ENCODE peak calls at places on chromosomes 7 and 10, in seven cellular contexts. One of them, this sample, is unnamed.

GRCh38 chr10:44492678-44493077 is 107.8 kb upstream of the CXCL12 start:
- DNase-seq in brain microvascular endothelial cell: no peak
- DNase-seq in lower lobe of right lung: no peak
- DNase-seq in kidney epithelial cell: no peak
- DNase-seq in heart right ventricle: no peak
- DNase-seq in endothelial cell of umbilical vein: no peak
- DNase-seq in psoas muscle: no peak
- DNase-seq in this sample: no peak

GRCh38 chr10:125016611-125017202 is 74.8 kb downstream of the ZRANB1 start:
- DNase-seq in psoas muscle: peak; percentile 70
- DNase-seq in heart right ventricle: peak; percentile 68
- DNase-seq in lower lobe of right lung: no peak
- DNase-seq in brain microvascular endothelial cell: no peak
- DNase-seq in kidney epithelial cell: no peak
- DNase-seq in endothelial cell of umbilical vein: no peak
- DNase-seq in this sample: no peak

GRCh38 chr10:113527181-113527580 is 25.7 kb upstream of the HABP2 start:
- DNase-seq in psoas muscle: no peak
- DNase-seq in heart right ventricle: no peak
- DNase-seq in lower lobe of right lung: no peak
- DNase-seq in brain microvascular endothelial cell: no peak
- DNase-seq in endothelial cell of umbilical vein: peak; percentile 25
- DNase-seq in kidney epithelial cell: no peak
- DNase-seq in this sample: no peak

GRCh38 chr7:14104861-14105260 is 115.4 kb upstream of the ETV1 start:
- DNase-seq in heart right ventricle: no peak
- DNase-seq in brain microvascular endothelial cell: no peak
- DNase-seq in endothelial cell of umbilical vein: no peak
- DNase-seq in kidney epithelial cell: no peak
- DNase-seq in lower lobe of right lung: no peak
- DNase-seq in psoas muscle: no peak
- DNase-seq in this sample: no peak

GRCh38 chr7:18019562-18019961 is 8.1 kb downstream of the PRPS1L1 start:
- DNase-seq in lower lobe of right lung: no peak
- DNase-seq in psoas muscle: no peak
- DNase-seq in endothelial cell of umbilical vein: peak; percentile 98
- DNase-seq in brain microvascular endothelial cell: peak; percentile 35
- DNase-seq in kidney epithelial cell: peak; percentile 41
- DNase-seq in heart right ventricle: no peak
- DNase-seq in this sample: peak; percentile 61

GRCh38 chr10:112915590-112916572 is 34.2 kb upstream of the TCF7L2 start:
- DNase-seq in heart right ventricle: no peak
- DNase-seq in brain microvascular endothelial cell: no peak
- DNase-seq in psoas muscle: no peak
- DNase-seq in endothelial cell of umbilical vein: no peak
- DNase-seq in lower lobe of right lung: no peak
- DNase-seq in kidney epithelial cell: peak; percentile 57
- DNase-seq in this sample: peak; percentile 87

GRCh38 chr7:23273141-23273599 is 26.0 kb upstream of the MALSU1 start:
- DNase-seq in heart right ventricle: peak; percentile 79
- DNase-seq in psoas muscle: peak; percentile 82
- DNase-seq in lower lobe of right lung: peak; percentile 94
- DNase-seq in brain microvascular endothelial cell: peak; percentile 98
- DNase-seq in endothelial cell of umbilical vein: peak; percentile 92
- DNase-seq in kidney epithelial cell: peak; percentile 85
- DNase-seq in this sample: peak; percentile 96

GRCh38 chr7:10038351-10038750 is 935.3 kb upstream of the PHF14 start:
- DNase-seq in brain microvascular endothelial cell: no peak
- DNase-seq in endothelial cell of umbilical vein: no peak
- DNase-seq in kidney epithelial cell: no peak
- DNase-seq in psoas muscle: no peak
- DNase-seq in lower lobe of right lung: no peak
- DNase-seq in heart right ventricle: no peak
- DNase-seq in this sample: no peak

GRCh38 chr10:103287992-103288391 is 11.1 kb downstream of the INA start:
- DNase-seq in endothelial cell of umbilical vein: no peak
- DNase-seq in lower lobe of right lung: no peak
- DNase-seq in kidney epithelial cell: no peak
- DNase-seq in heart right ventricle: no peak
- DNase-seq in brain microvascular endothelial cell: no peak
- DNase-seq in psoas muscle: no peak
- DNase-seq in this sample: no peak

GRCh38 chr7:27172823-27173411 is 1.2 kb downstream of the HOXA10 start:
- DNase-seq in brain microvascular endothelial cell: no peak
- DNase-seq in endothelial cell of umbilical vein: peak; percentile 64
- DNase-seq in lower lobe of right lung: peak; percentile 40
- DNase-seq in kidney epithelial cell: no peak
- DNase-seq in heart right ventricle: no peak
- DNase-seq in psoas muscle: no peak
- DNase-seq in this sample: no peak

GRCh38 chr7:5396999-5397656 is 26.5 kb downstream of the TNRC18 start:
- DNase-seq in psoas muscle: peak; percentile 85
- DNase-seq in kidney epithelial cell: peak; percentile 26
- DNase-seq in brain microvascular endothelial cell: no peak
- DNase-seq in heart right ventricle: peak; percentile 81
- DNase-seq in lower lobe of right lung: peak; percentile 99
- DNase-seq in endothelial cell of umbilical vein: peak; percentile 21
- DNase-seq in this sample: peak; percentile 99

GRCh38 chr10:48700493-48700892 is 15.8 kb downstream of the WDFY4 start:
- DNase-seq in kidney epithelial cell: no peak
- DNase-seq in psoas muscle: no peak
- DNase-seq in lower lobe of right lung: no peak
- DNase-seq in endothelial cell of umbilical vein: no peak
- DNase-seq in heart right ventricle: no peak
- DNase-seq in brain microvascular endothelial cell: no peak
- DNase-seq in this sample: no peak

GRCh38 chr10:576130-576465 is 113.4 kb downstream of the DIP2C start:
- DNase-seq in kidney epithelial cell: no peak
- DNase-seq in endothelial cell of umbilical vein: no peak
- DNase-seq in psoas muscle: peak; percentile 44
- DNase-seq in lower lobe of right lung: peak; percentile 7
- DNase-seq in heart right ventricle: no peak
- DNase-seq in brain microvascular endothelial cell: peak; percentile 58
- DNase-seq in this sample: peak; percentile 67

GRCh38 chr10:25082276-25083204 is 66.1 kb downstream of the THNSL1 start:
- DNase-seq in endothelial cell of umbilical vein: no peak
- DNase-seq in brain microvascular endothelial cell: no peak
- DNase-seq in heart right ventricle: no peak
- DNase-seq in psoas muscle: no peak
- DNase-seq in kidney epithelial cell: no peak
- DNase-seq in lower lobe of right lung: no peak
- DNase-seq in this sample: no peak

GRCh38 chr10:91614254-91614624 is 18.6 kb downstream of the PPP1R3C start:
- DNase-seq in brain microvascular endothelial cell: peak; percentile 77
- DNase-seq in heart right ventricle: no peak
- DNase-seq in lower lobe of right lung: no peak
- DNase-seq in psoas muscle: no peak
- DNase-seq in kidney epithelial cell: no peak
- DNase-seq in endothelial cell of umbilical vein: no peak
- DNase-seq in this sample: no peak

GRCh38 chr10:34319197-34319846 is 495.8 kb downstream of the PARD3 start:
- DNase-seq in brain microvascular endothelial cell: peak; percentile 85
- DNase-seq in endothelial cell of umbilical vein: peak; percentile 58
- DNase-seq in psoas muscle: no peak
- DNase-seq in kidney epithelial cell: peak; percentile 5
- DNase-seq in heart right ventricle: no peak
- DNase-seq in lower lobe of right lung: no peak
- DNase-seq in this sample: peak; percentile 97

GRCh38 chr7:98685541-98685940 is 68.5 kb downstream of the NPTX2 start:
- DNase-seq in lower lobe of right lung: no peak
- DNase-seq in kidney epithelial cell: no peak
- DNase-seq in endothelial cell of umbilical vein: no peak
- DNase-seq in heart right ventricle: no peak
- DNase-seq in psoas muscle: no peak
- DNase-seq in brain microvascular endothelial cell: no peak
- DNase-seq in this sample: no peak

GRCh38 chr10:124989526-124989925 is 47.6 kb downstream of the ZRANB1 start:
- DNase-seq in heart right ventricle: no peak
- DNase-seq in brain microvascular endothelial cell: no peak
- DNase-seq in lower lobe of right lung: no peak
- DNase-seq in kidney epithelial cell: no peak
- DNase-seq in psoas muscle: no peak
- DNase-seq in endothelial cell of umbilical vein: no peak
- DNase-seq in this sample: peak; percentile 58

GRCh38 chr10:16466001-16466400 is 29.2 kb downstream of the PTER start:
- DNase-seq in kidney epithelial cell: no peak
- DNase-seq in endothelial cell of umbilical vein: no peak
- DNase-seq in heart right ventricle: no peak
- DNase-seq in lower lobe of right lung: no peak
- DNase-seq in brain microvascular endothelial cell: no peak
- DNase-seq in psoas muscle: no peak
- DNase-seq in this sample: no peak

GRCh38 chr10:74384615-74385213 is 233.7 kb downstream of the ADK start:
- DNase-seq in heart right ventricle: no peak
- DNase-seq in endothelial cell of umbilical vein: no peak
- DNase-seq in kidney epithelial cell: no peak
- DNase-seq in brain microvascular endothelial cell: no peak
- DNase-seq in psoas muscle: no peak
- DNase-seq in lower lobe of right lung: no peak
- DNase-seq in this sample: no peak

GRCh38 chr10:117134084-117135025 is 3.7 kb downstream of the VAX1 start:
- DNase-seq in kidney epithelial cell: no peak
- DNase-seq in psoas muscle: no peak
- DNase-seq in heart right ventricle: no peak
- DNase-seq in endothelial cell of umbilical vein: no peak
- DNase-seq in brain microvascular endothelial cell: no peak
- DNase-seq in lower lobe of right lung: no peak
- DNase-seq in this sample: peak; percentile 48

GRCh38 chr7:20395094-20395493 is 64.4 kb downstream of the ITGB8 start:
- DNase-seq in lower lobe of right lung: no peak
- DNase-seq in kidney epithelial cell: no peak
- DNase-seq in heart right ventricle: no peak
- DNase-seq in brain microvascular endothelial cell: no peak
- DNase-seq in psoas muscle: no peak
- DNase-seq in endothelial cell of umbilical vein: no peak
- DNase-seq in this sample: peak; percentile 66

GRCh38 chr7:107933386-107934013 is 42.5 kb downstream of the DLD start:
- DNase-seq in heart right ventricle: no peak
- DNase-seq in kidney epithelial cell: no peak
- DNase-seq in endothelial cell of umbilical vein: no peak
- DNase-seq in lower lobe of right lung: no peak
- DNase-seq in brain microvascular endothelial cell: no peak
- DNase-seq in psoas muscle: no peak
- DNase-seq in this sample: no peak

DNA sequence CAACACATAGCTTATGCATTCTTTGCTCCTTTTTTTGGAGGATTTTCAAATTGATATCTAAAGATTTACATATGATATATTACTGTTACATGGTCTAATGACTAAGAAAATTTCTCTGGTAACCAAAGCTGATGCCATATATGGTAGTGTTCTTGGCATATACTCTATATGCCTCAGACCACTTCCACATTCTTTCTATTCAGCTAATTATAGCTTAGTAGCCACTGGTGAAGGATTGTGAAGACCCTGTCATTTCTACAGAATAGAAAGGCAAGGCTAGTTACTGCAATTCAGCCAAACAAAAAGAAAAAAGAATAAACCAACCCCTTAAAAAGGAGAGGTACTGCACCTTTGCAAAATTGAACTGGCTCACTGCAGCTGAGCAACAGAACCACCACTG is 3.7 kb downstream of the PURB start:
- DNase-seq in kidney epithelial cell: no peak
- DNase-seq in lower lobe of right lung: no peak
- DNase-seq in heart right ventricle: no peak
- DNase-seq in endothelial cell of umbilical vein: peak; percentile 71
- DNase-seq in brain microvascular endothelial cell: peak; percentile 36
- DNase-seq in psoas muscle: no peak
- DNase-seq in this sample: peak; percentile 52
- H3K4me3 ChIP-seq in kidney epithelial cell: peak overlapping the region; percentile 21
- H3K4me3 ChIP-seq in lower lobe of right lung: peak overlapping the region; percentile 93
- H3K4me3 ChIP-seq in heart right ventricle: peak overlapping the region; percentile 6
- H3K4me3 ChIP-seq in endothelial cell of umbilical vein: peak overlapping the region; percentile 78
- H3K4me3 ChIP-seq in brain microvascular endothelial cell: peak overlapping the region; percentile 78
- H3K4me3 ChIP-seq in psoas muscle: peak overlapping the region; percentile 97
- H3K4me3 ChIP-seq in this sample: peak overlapping the region; percentile 41

GRCh38 chr7:129502708-129503685 is 666 bp downstream of the SMKR1 start:
- DNase-seq in heart right ventricle: no peak
- DNase-seq in brain microvascular endothelial cell: no peak
- DNase-seq in lower lobe of right lung: no peak
- DNase-seq in endothelial cell of umbilical vein: peak; percentile 14
- DNase-seq in kidney epithelial cell: no peak
- DNase-seq in psoas muscle: no peak
- DNase-seq in this sample: no peak
- TF ChIP-seq CTCF in heart right ventricle: peak; percentile 5
- TF ChIP-seq CTCF in brain microvascular endothelial cell: no peak
- TF ChIP-seq CTCF in lower lobe of right lung: no peak
- TF ChIP-seq CTCF in endothelial cell of umbilical vein: peak; percentile 14
- TF ChIP-seq CTCF in kidney epithelial cell: peak; percentile 20
- TF ChIP-seq CTCF in psoas muscle: no peak
- TF ChIP-seq CTCF in this sample: no peak

GRCh38 chr7:16913643-16914042 is 31.9 kb upstream of the AGR3 start:
- DNase-seq in brain microvascular endothelial cell: no peak
- DNase-seq in psoas muscle: no peak
- DNase-seq in heart right ventricle: no peak
- DNase-seq in lower lobe of right lung: no peak
- DNase-seq in endothelial cell of umbilical vein: no peak
- DNase-seq in kidney epithelial cell: no peak
- DNase-seq in this sample: no peak

GRCh38 chr7:16912540-16912939 is 30.8 kb upstream of the AGR3 start:
- DNase-seq in lower lobe of right lung: no peak
- DNase-seq in psoas muscle: no peak
- DNase-seq in endothelial cell of umbilical vein: no peak
- DNase-seq in kidney epithelial cell: no peak
- DNase-seq in brain microvascular endothelial cell: no peak
- DNase-seq in heart right ventricle: no peak
- DNase-seq in this sample: no peak

GRCh38 chr7:16904086-16904485 is 22.3 kb upstream of the AGR3 start:
- DNase-seq in heart right ventricle: no peak
- DNase-seq in lower lobe of right lung: no peak
- DNase-seq in brain microvascular endothelial cell: no peak
- DNase-seq in endothelial cell of umbilical vein: no peak
- DNase-seq in psoas muscle: no peak
- DNase-seq in kidney epithelial cell: no peak
- DNase-seq in this sample: no peak

GRCh38 chr7:16905300-16906044 is 23.7 kb upstream of the AGR3 start:
- DNase-seq in brain microvascular endothelial cell: peak; percentile 61
- DNase-seq in psoas muscle: no peak
- DNase-seq in heart right ventricle: no peak
- DNase-seq in endothelial cell of umbilical vein: peak; percentile 37
- DNase-seq in kidney epithelial cell: no peak
- DNase-seq in lower lobe of right lung: no peak
- DNase-seq in this sample: peak; percentile 25

DNA sequence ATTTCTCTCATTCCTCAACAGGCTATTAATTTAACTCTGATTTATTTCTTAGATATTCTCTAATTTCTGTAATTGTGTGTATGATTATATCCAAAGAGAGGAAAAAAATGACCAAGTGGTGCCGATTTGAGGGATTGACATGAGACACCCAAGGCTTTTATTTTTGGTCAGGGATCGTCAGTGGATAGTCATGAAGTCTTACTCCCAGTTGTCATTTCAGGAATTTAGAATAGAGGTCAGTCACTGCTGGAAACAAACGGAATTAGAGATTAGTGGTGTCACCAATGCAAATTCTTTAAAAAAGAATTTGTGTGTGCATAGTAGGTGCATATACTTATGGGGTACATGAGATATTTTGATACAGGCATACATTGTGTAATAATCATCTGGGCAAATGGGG is 26.8 kb upstream of the AGR3 start:
- DNase-seq in endothelial cell of umbilical vein: no peak
- DNase-seq in brain microvascular endothelial cell: no peak
- DNase-seq in psoas muscle: no peak
- DNase-seq in heart right ventricle: no peak
- DNase-seq in kidney epithelial cell: no peak
- DNase-seq in lower lobe of right lung: no peak
- DNase-seq in this sample: no peak
- H3K4me3 ChIP-seq in endothelial cell of umbilical vein: no peak overlapping the region
- H3K4me3 ChIP-seq in brain microvascular endothelial cell: no peak overlapping the region
- H3K4me3 ChIP-seq in psoas muscle: no peak overlapping the region
- H3K4me3 ChIP-seq in heart right ventricle: no peak overlapping the region
- H3K4me3 ChIP-seq in kidney epithelial cell: no peak overlapping the region
- H3K4me3 ChIP-seq in lower lobe of right lung: no peak overlapping the region
- H3K4me3 ChIP-seq in this sample: no peak overlapping the region

GRCh38 chr7:69800495-69800894 is 202.2 kb downstream of the AUTS2 start:
- DNase-seq in brain microvascular endothelial cell: no peak
- DNase-seq in kidney epithelial cell: peak; percentile 28
- DNase-seq in psoas muscle: no peak
- DNase-seq in lower lobe of right lung: peak; percentile 47
- DNase-seq in endothelial cell of umbilical vein: no peak
- DNase-seq in heart right ventricle: no peak
- DNase-seq in this sample: no peak
- TF ChIP-seq CTCF in brain microvascular endothelial cell: no peak
- TF ChIP-seq CTCF in kidney epithelial cell: no peak
- TF ChIP-seq CTCF in psoas muscle: no peak
- TF ChIP-seq CTCF in lower lobe of right lung: no peak
- TF ChIP-seq CTCF in endothelial cell of umbilical vein: no peak
- TF ChIP-seq CTCF in heart right ventricle: no peak
- TF ChIP-seq CTCF in this sample: no peak

This sample was measured in epithelial cell of esophagus.